ENCODE peak calls at places on chromosome 7, in eight cellular contexts. X, R, P, W, S, I, U and M are unnamed samples.

GRCh38 chr7:151780626-151781025 is 96.3 kb downstream of the PRKAG2 start:
- DNase-seq in S (no peak), W (no peak), I (no peak), X (no peak), R (no peak), P (no peak), U (no peak), M (no peak)

GRCh38 chr7:93574269-93574645 is 267 bp downstream of the CALCR start:
- DNase-seq in S (no peak), W (no peak), X (no peak), I (no peak), R (no peak), P (no peak), U (no peak), M (no peak)

GRCh38 chr7:65503434-65504152 is 129.9 kb downstream of the ZNF92 start:
- DNase-seq in U (peak), W (no peak), R (no peak), I (no peak), X (no peak), P (no peak), S (no peak), M (no peak)

GRCh38 chr7:2495402-2496309 is 19.5 kb upstream of the GRIFIN start:
- DNase-seq in X (no peak), S (no peak), R (no peak), I (no peak), P (no peak), W (no peak), U (no peak), M (no peak)

GRCh38 chr7:50146692-50147091 is 53.6 kb upstream of the ZPBP start:
- DNase-seq in I (no peak), U (no peak), W (no peak), P (no peak), R (no peak), X (no peak), S (no peak), M (no peak)

GRCh38 chr7:142391191-142391992 is 133.5 kb upstream of the PRSS58 start:
- DNase-seq in X (no peak), U (peak), R (no peak), P (no peak), I (no peak), S (no peak), W (peak), M (peak)

GRCh38 chr7:1874522-1875389 is 204.7 kb downstream of the ELFN1 start:
- DNase-seq in X (no peak), W (no peak), U (no peak), S (no peak), I (no peak), R (no peak), P (no peak), M (no peak)

GRCh38 chr7:29955799-29956476 is 33.7 kb downstream of the SCRN1 start:
- DNase-seq in W (no peak), S (no peak), X (peak), U (peak), P (no peak), I (no peak), R (no peak), M (no peak)

GRCh38 chr7:19491821-19492452 is 216.9 kb downstream of the POLR1F start:
- DNase-seq in S (peak), R (peak), X (peak), U (peak), I (no peak), P (peak), W (no peak), M (no peak)

GRCh38 chr7:101550641-101551531 is 78.2 kb downstream of the MYL10 start:
- DNase-seq in R (no peak), W (no peak), I (peak), S (no peak), U (peak), X (no peak), P (no peak), M (peak)

GRCh38 chr7:1986366-1987083 is 246.2 kb downstream of the MAD1L1 start:
- DNase-seq in I (no peak), U (no peak), X (no peak), S (no peak), R (no peak), P (no peak), W (no peak), M (peak)

GRCh38 chr7:82629583-82629982 is 186.0 kb upstream of the CACNA2D1 start:
- DNase-seq in I (no peak), P (no peak), R (no peak), W (no peak), U (no peak), S (peak), X (no peak), M (no peak)

GRCh38 chr7:142089035-142089434 is 22.5 kb upstream of the MGAM2 start:
- DNase-seq in U (no peak), S (no peak), R (no peak), W (no peak), P (no peak), I (no peak), X (no peak), M (no peak)

GRCh38 chr7:79282882-79283602 is 170.4 kb downstream of the MAGI2 start:
- DNase-seq in I (no peak), R (no peak), X (no peak), W (no peak), P (peak), U (no peak), S (peak), M (no peak)

GRCh38 chr7:1455241-1455939 is 3.9 kb downstream of the MICALL2 start:
- DNase-seq in P (no peak), X (no peak), W (no peak), U (no peak), I (no peak), R (no peak), S (no peak), M (no peak)

GRCh38 chr7:158606671-158607424 is 19.2 kb upstream of the PTPRN2 start:
- DNase-seq in R (no peak), S (no peak), I (no peak), X (no peak), U (no peak), P (no peak), W (no peak), M (no peak)

GRCh38 chr7:21076054-21076453 is 289.4 kb upstream of the SP8 start:
- DNase-seq in R (no peak), I (no peak), S (no peak), X (no peak), W (no peak), U (no peak), P (no peak), M (no peak)

GRCh38 chr7:135403302-135403701 is 106.6 kb downstream of the CNOT4 start:
- DNase-seq in X (no peak), W (no peak), U (no peak), S (no peak), I (no peak), P (no peak), R (no peak), M (no peak)

GRCh38 chr7:73668103-73668937 is 689 bp downstream of the VPS37D start:
- DNase-seq in X (no peak), I (no peak), R (no peak), P (no peak), W (no peak), S (peak), U (no peak), M (no peak)

GRCh38 chr7:140714331-140715040 is 18.0 kb downstream of the NDUFB2 start:
- DNase-seq in U (no peak), R (no peak), S (no peak), X (no peak), W (no peak), P (no peak), I (no peak), M (no peak)

GRCh38 chr7:94856643-94857042 is 50.8 kb upstream of the PPP1R9A start:
- DNase-seq in S (peak), P (no peak), I (no peak), U (no peak), X (no peak), W (no peak), R (no peak), M (no peak)

GRCh38 chr7:143279186-143280098 is 5.3 kb upstream of the TMEM139 start:
- DNase-seq in S (peak), W (no peak), U (no peak), R (no peak), X (no peak), P (no peak), I (no peak), M (no peak)

GRCh38 chr7:151719895-151720238 is 157.0 kb downstream of the PRKAG2 start:
- DNase-seq in W (no peak), X (no peak), P (no peak), U (no peak), I (no peak), S (no peak), R (no peak), M (no peak)

GRCh38 chr7:45129906-45130305 is 18.4 kb upstream of the TBRG4 start:
- DNase-seq in U (no peak), R (no peak), W (no peak), X (no peak), P (no peak), I (no peak), S (no peak), M (no peak)

GRCh38 chr7:12456506-12456905 is 52.8 kb upstream of the VWDE start:
- DNase-seq in P (no peak), U (no peak), X (no peak), I (no peak), R (no peak), W (no peak), S (peak), M (no peak)

GRCh38 chr7:151137841-151138540 is 29.5 kb downstream of the GBX1 start:
- DNase-seq in P (no peak), U (no peak), S (no peak), R (no peak), X (no peak), I (peak), W (no peak), M (peak)

GRCh38 chr7:41984888-41985287 is 252.1 kb downstream of the GLI3 start:
- DNase-seq in U (no peak), X (no peak), R (no peak), S (peak), P (no peak), W (no peak), I (no peak), M (no peak)

GRCh38 chr7:105782391-105783063 is 93.9 kb downstream of the ATXN7L1 start:
- DNase-seq in W (peak), I (peak), R (no peak), X (no peak), S (peak), P (peak), U (peak), M (peak)

GRCh38 chr7:159006610-159007130 is 138.0 kb downstream of the VIPR2 start:
- DNase-seq in U (no peak), R (no peak), X (no peak), I (peak), S (no peak), P (no peak), W (no peak), M (no peak)

GRCh38 chr7:8176370-8177081 is 85.4 kb downstream of the ICA1 start:
- DNase-seq in X (peak), I (no peak), W (no peak), S (no peak), P (no peak), R (no peak), U (peak), M (no peak)

GRCh38 chr7:84490661-84491060 is 296.1 kb upstream of the SEMA3A start:
- DNase-seq in U (no peak), W (no peak), S (peak), P (no peak), X (no peak), I (no peak), R (no peak), M (no peak)

GRCh38 chr7:139043823-139044812 is 8.3 kb upstream of the ZC3HAV1L start:
- DNase-seq in X (no peak), P (no peak), W (peak), I (no peak), R (no peak), U (no peak), S (peak), M (peak)

GRCh38 chr7:22628112-22628511 is 98.9 kb upstream of the IL6 start:
- DNase-seq in S (no peak), P (no peak), U (no peak), X (no peak), I (no peak), R (no peak), W (no peak), M (no peak)

GRCh38 chr7:159143780-159144755 is 599 bp downstream of the VIPR2 start:
- DNase-seq in R (no peak), W (peak), I (peak), S (peak), U (no peak), P (no peak), X (no peak), M (peak)

GRCh38 chr7:47803029-47803428 is 145.2 kb downstream of the PKD1L1 start:
- DNase-seq in W (no peak), I (no peak), U (no peak), P (no peak), X (no peak), S (no peak), R (no peak), M (no peak)

GRCh38 chr7:135704698-135705097 is 23.3 kb downstream of the SLC13A4 start:
- DNase-seq in R (no peak), W (no peak), P (no peak), X (no peak), S (no peak), U (no peak), I (no peak), M (no peak)

GRCh38 chr7:106290319-106290718 is 5.5 kb upstream of the NAMPT start:
- DNase-seq in U (no peak), P (no peak), S (no peak), X (no peak), W (no peak), R (no peak), I (no peak), M (no peak)

GRCh38 chr7:70325509-70326101 is 727.3 kb downstream of the AUTS2 start:
- DNase-seq in P (no peak), X (no peak), U (no peak), I (no peak), R (peak), S (peak), W (no peak), M (no peak)

GRCh38 chr7:124399941-124400340 is 365.7 kb downstream of the GPR37 start:
- DNase-seq in W (no peak), S (no peak), U (no peak), X (no peak), P (no peak), R (no peak), I (no peak), M (no peak)